ENCODE peak calls at places on chromosomes 7 and 10, in seven cellular contexts. P is GM10248, M is amniotic stem cell, R is spleen, I is neuronal stem cell, N is occipital lobe, O is ovary. Z is an unnamed sample.

GRCh38 chr7:128939861-128940410 is 2.2 kb downstream of the IRF5 start:
- DNase-seq in P (peak; percentile 73), M (no peak), R (peak; percentile 83), I (no peak), N (no peak), O (no peak), Z (peak; percentile 80)

GRCh38 chr7:154429666-154430404 is 377.6 kb downstream of the DPP6 start:
- DNase-seq in P (no peak), M (no peak), R (no peak), I (no peak), N (no peak), O (no peak), Z (no peak)

GRCh38 chr7:151088856-151089699 is 2.8 kb downstream of the AGAP3 start:
- DNase-seq in P (no peak), M (no peak), R (peak; percentile 89), I (peak; percentile 58), N (peak; percentile 44), O (peak; percentile 66), Z (no peak)

GRCh38 chr7:46352335-46352954 is 431.4 kb upstream of the IGFBP3 start:
- DNase-seq in P (peak; percentile 43), M (peak; percentile 31), R (no peak), I (peak; percentile 79), N (peak; percentile 3), O (no peak), Z (peak; percentile 60)

GRCh38 chr7:151723321-151723720 is 153.6 kb downstream of the PRKAG2 start:
- DNase-seq in P (no peak), M (no peak), R (no peak), I (no peak), N (no peak), O (no peak), Z (no peak)

GRCh38 chr10:8137726-8138125 is 83.2 kb downstream of the GATA3 start:
- DNase-seq in P (no peak), M (no peak), R (no peak), I (no peak), N (peak; percentile 4), O (no peak), Z (no peak)

GRCh38 chr7:25187932-25188331 is 40.4 kb downstream of the NPVF start:
- DNase-seq in P (no peak), M (no peak), R (no peak), I (no peak), N (no peak), O (no peak), Z (no peak)

GRCh38 chr7:55055479-55055878 is 36.7 kb downstream of the EGFR start:
- DNase-seq in P (no peak), M (no peak), R (no peak), I (no peak), N (no peak), O (no peak), Z (no peak)

GRCh38 chr7:24827589-24827988 is 70.3 kb upstream of the GSDME start:
- DNase-seq in P (no peak), M (no peak), R (no peak), I (no peak), N (no peak), O (no peak), Z (no peak)

GRCh38 chr10:119024882-119025281 is 4.6 kb upstream of the NANOS1 start:
- DNase-seq in P (no peak), M (no peak), R (no peak), I (no peak), N (no peak), O (no peak), Z (no peak)

GRCh38 chr7:1187127-1187526 is 27.1 kb upstream of the ZFAND2A start:
- DNase-seq in P (no peak), M (no peak), R (no peak), I (no peak), N (no peak), O (no peak), Z (no peak)

GRCh38 chr7:56092789-56093531 is at the start of gene PHKG1:
- DNase-seq in P (no peak), M (peak; percentile 57), R (peak; percentile 80), I (no peak), N (peak; percentile 58), O (peak; percentile 87), Z (no peak)

GRCh38 chr7:69799048-69799697 is 200.9 kb downstream of the AUTS2 start:
- DNase-seq in P (no peak), M (no peak), R (no peak), I (no peak), N (no peak), O (no peak), Z (no peak)

GRCh38 chr7:113976508-113976907 is 57.7 kb upstream of the PPP1R3A start:
- DNase-seq in P (no peak), M (no peak), R (no peak), I (no peak), N (no peak), O (no peak), Z (no peak)

GRCh38 chr10:66783296-66783695 is 142.5 kb upstream of the LRRTM3 start:
- DNase-seq in P (no peak), M (peak; percentile 10), R (no peak), I (no peak), N (no peak), O (no peak), Z (no peak)

GRCh38 chr10:119253433-119254174 is 46.2 kb downstream of the GRK5 start:
- DNase-seq in P (no peak), M (peak; percentile 92), R (peak; percentile 65), I (no peak), N (no peak), O (peak; percentile 87), Z (no peak)

GRCh38 chr10:26527018-26527417 is 88.9 kb downstream of the APBB1IP start:
- DNase-seq in P (no peak), M (no peak), R (no peak), I (no peak), N (no peak), O (no peak), Z (no peak)

GRCh38 chr10:96376483-96376882 is 17.7 kb upstream of the OPALIN start:
- DNase-seq in P (peak; percentile 67), M (no peak), R (no peak), I (no peak), N (no peak), O (no peak), Z (peak; percentile 79)

GRCh38 chr7:7972927-7973594 is 4.5 kb downstream of the GLCCI1 start:
- DNase-seq in P (no peak), M (no peak), R (no peak), I (no peak), N (no peak), O (no peak), Z (no peak)

GRCh38 chr7:75842836-75843446 is 29.3 kb upstream of the CCL24 start:
- DNase-seq in P (peak; percentile 62), M (peak; percentile 58), R (no peak), I (no peak), N (no peak), O (no peak), Z (peak; percentile 63)

GRCh38 chr7:79823246-79823951 is 311.2 kb upstream of the GNAI1 start:
- DNase-seq in P (no peak), M (no peak), R (no peak), I (no peak), N (no peak), O (no peak), Z (no peak)

GRCh38 chr7:45599851-45600706 is 25.9 kb downstream of the ADCY1 start:
- DNase-seq in P (no peak), M (no peak), R (peak; percentile 51), I (no peak), N (no peak), O (no peak), Z (no peak)

GRCh38 chr7:91082854-91083495 is 181.3 kb upstream of the FZD1 start:
- DNase-seq in P (peak; percentile 21), M (no peak), R (no peak), I (peak; percentile 11), N (no peak), O (no peak), Z (peak; percentile 19)

GRCh38 chr7:562394-562675 is 42.7 kb upstream of the PDGFA start:
- DNase-seq in P (no peak), M (no peak), R (no peak), I (no peak), N (no peak), O (no peak), Z (no peak)

GRCh38 chr10:103095005-103095404 is 98.1 kb downstream of the NT5C2 start:
- DNase-seq in P (no peak), M (no peak), R (no peak), I (no peak), N (no peak), O (no peak), Z (no peak)

GRCh38 chr7:4261038-4261960 is 420.8 kb upstream of the FOXK1 start:
- DNase-seq in P (no peak), M (no peak), R (peak; percentile 63), I (no peak), N (no peak), O (no peak), Z (no peak)

GRCh38 chr7:696426-697258 is 29.9 kb upstream of the DNAAF5 start:
- DNase-seq in P (no peak), M (no peak), R (peak; percentile 70), I (no peak), N (no peak), O (no peak), Z (no peak)

GRCh38 chr10:12588091-12588850 is 238.9 kb downstream of the CAMK1D start:
- DNase-seq in P (peak; percentile 32), M (no peak), R (no peak), I (no peak), N (no peak), O (no peak), Z (no peak)

GRCh38 chr7:2761131-2761624 is 73.2 kb downstream of the AMZ1 start:
- DNase-seq in P (no peak), M (no peak), R (no peak), I (no peak), N (no peak), O (peak; percentile 52), Z (no peak)

GRCh38 chr10:99530108-99531025 is 2.4 kb upstream of the NKX2-3 start:
- DNase-seq in P (peak; percentile 23), M (no peak), R (peak; percentile 85), I (no peak), N (no peak), O (no peak), Z (peak; percentile 39)

GRCh38 chr10:15112657-15113056 is 15.5 kb downstream of the RPP38 start:
- DNase-seq in P (no peak), M (no peak), R (no peak), I (no peak), N (no peak), O (no peak), Z (no peak)

GRCh38 chr7:102463841-102464576 is 654 bp downstream of the ALKBH4 start:
- DNase-seq in P (no peak), M (no peak), R (peak; percentile 74), I (no peak), N (no peak), O (no peak), Z (peak; percentile 54)

GRCh38 chr10:130689743-130690626 is 553.8 kb downstream of the GLRX3 start:
- DNase-seq in P (no peak), M (no peak), R (no peak), I (no peak), N (no peak), O (no peak), Z (no peak)

GRCh38 chr10:58362026-58362799 is 23.0 kb upstream of the TFAM start:
- DNase-seq in P (no peak), M (no peak), R (no peak), I (no peak), N (no peak), O (no peak), Z (no peak)

GRCh38 chr10:29482591-29483421 is 152.0 kb downstream of the SVIL start:
- DNase-seq in P (no peak), M (peak; percentile 10), R (no peak), I (no peak), N (no peak), O (no peak), Z (no peak)

GRCh38 chr10:5566606-5567005 is 41.8 kb downstream of the CALML3 start:
- DNase-seq in P (no peak), M (no peak), R (no peak), I (no peak), N (no peak), O (no peak), Z (no peak)

GRCh38 chr10:36342781-36343180 is 700.7 kb upstream of the FZD8 start:
- DNase-seq in P (no peak), M (no peak), R (no peak), I (no peak), N (no peak), O (no peak), Z (no peak)

Z was measured in GM13977.